ENCODE peak calls at places on chromosomes 12 and 14, in six cellular contexts. X is MM.1S; J is H9; G is CD4-positive, alpha-beta memory T cell; Z is HL-60; M is mammary epithelial cell. H is an unnamed sample.

GRCh38 chr12:57181072-57181471 is 33.7 kb upstream of the LRP1-AS start:
- DNase-seq in X (no peak), J (no peak), G (peak), Z (no peak), M (no peak), H (no peak)

GRCh38 chr14:68374682-68375081 is 418.2 kb downstream of the ZFP36L1 start:
- DNase-seq in X (no peak), J (no peak), G (no peak), Z (no peak), M (no peak), H (no peak)

GRCh38 chr14:27040552-27040951 is 442.7 kb upstream of the NOVA1 start:
- DNase-seq in X (no peak), J (no peak), G (no peak), Z (no peak), M (no peak), H (no peak)

GRCh38 chr12:47590771-47591368 is 115.0 kb downstream of the RPAP3 start:
- DNase-seq in X (no peak), J (no peak), G (no peak), Z (no peak), M (no peak), H (no peak)

GRCh38 chr12:129571901-129572494 is 331.8 kb downstream of the TMEM132D start:
- DNase-seq in X (no peak), J (no peak), G (no peak), Z (no peak), M (no peak), H (no peak)

GRCh38 chr12:120468846-120469449 is 600 bp downstream of the SRSF9 start:
- DNase-seq in X (no peak), J (no peak), G (no peak), Z (peak), M (no peak), H (no peak)

GRCh38 chr12:48197549-48197966 is 5.5 kb downstream of the OR10AD1 start:
- DNase-seq in X (peak), J (no peak), G (peak), Z (peak), M (peak), H (no peak)

GRCh38 chr12:45292486-45293195 is 76.7 kb downstream of the ANO6 start:
- DNase-seq in X (no peak), J (no peak), G (no peak), Z (no peak), M (no peak), H (no peak)

GRCh38 chr12:132476038-132476414 is 13.9 kb upstream of the FBRSL1 start:
- DNase-seq in X (no peak), J (no peak), G (no peak), Z (no peak), M (no peak), H (no peak)

GRCh38 chr12:53623986-53624385 is 2.2 kb downstream of the ATF7 start:
- DNase-seq in X (no peak), J (no peak), G (no peak), Z (no peak), M (no peak), H (no peak)

GRCh38 chr12:53622724-53623123 is 3.5 kb downstream of the ATF7 start:
- DNase-seq in X (no peak), J (no peak), G (no peak), Z (no peak), M (no peak), H (no peak)

GRCh38 chr12:53624956-53625355 is 1.2 kb downstream of the ATF7 start:
- DNase-seq in X (no peak), J (no peak), G (no peak), Z (no peak), M (no peak), H (no peak)

GRCh38 chr12:53624453-53624852 is 1.7 kb downstream of the ATF7 start:
- DNase-seq in X (no peak), J (no peak), G (no peak), Z (peak), M (no peak), H (no peak)

DNA sequence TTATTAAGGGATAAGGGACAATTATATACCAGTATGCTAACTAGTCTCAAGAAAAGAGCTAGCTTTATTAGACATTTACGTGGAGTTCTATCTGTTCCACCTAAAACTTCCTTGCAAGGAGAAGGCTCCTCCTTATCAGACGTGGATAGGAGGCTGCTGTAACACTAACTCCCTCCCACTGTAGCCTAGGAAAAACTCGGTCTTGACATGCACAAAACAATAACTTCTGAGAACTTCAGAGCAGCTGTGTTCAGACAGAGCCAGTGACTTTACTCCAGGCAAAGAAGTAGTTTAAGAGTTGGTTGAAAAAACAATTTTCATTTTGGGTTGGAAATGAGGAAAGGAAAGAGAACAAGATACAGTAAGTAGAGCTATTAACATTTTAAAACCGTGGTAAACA is 2.7 kb downstream of the ATF7 start:
- DNase-seq in X (no peak), J (no peak), G (no peak), Z (no peak), M (peak), H (no peak)
- H3K27ac ChIP-seq in X (no peak), J (no peak), G (no peak), Z (peak), M (peak), H (peak)

GRCh38 chr14:101878222-101879211 is 85.9 kb upstream of the DYNC1H1 start:
- DNase-seq in X (no peak), J (no peak), G (peak), Z (no peak), M (no peak), H (no peak)
- H3K27ac ChIP-seq in X (no peak), J (no peak), G (peak), Z (no peak), M (no peak), H (no peak)

GRCh38 chr12:109760930-109761630 is 47.5 kb downstream of the FAM222A start:
- DNase-seq in X (no peak), J (peak), G (no peak), Z (no peak), M (no peak), H (no peak)
- H3K27ac ChIP-seq in X (no peak), J (no peak), G (no peak), Z (no peak), M (no peak), H (no peak)

GRCh38 chr14:61774861-61775260 is 12.6 kb downstream of the SNAPC1 start:
- DNase-seq in X (no peak), J (no peak), G (no peak), Z (no peak), M (no peak), H (no peak)

DNA sequence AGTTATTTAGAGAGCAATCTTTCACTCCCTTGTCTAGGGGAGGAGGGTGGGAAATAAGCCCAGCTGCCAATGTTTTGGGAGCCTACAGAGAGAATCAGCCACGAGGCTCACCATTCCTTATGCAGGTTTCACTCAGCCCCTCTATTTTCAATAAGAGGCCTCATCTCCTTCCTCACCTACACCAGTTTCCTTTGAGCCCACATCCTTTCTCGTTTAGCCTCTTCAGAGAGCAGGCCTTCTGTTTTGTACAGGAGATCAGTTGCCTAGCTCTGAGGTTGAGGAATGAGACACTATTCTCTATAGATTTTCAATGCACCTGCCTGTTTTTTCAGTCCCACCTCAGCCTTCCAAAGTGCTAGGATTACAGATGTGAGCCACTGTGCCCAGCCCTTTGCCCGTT is 17.9 kb downstream of the SNAPC1 start:
- DNase-seq in X (peak), J (no peak), G (no peak), Z (no peak), M (no peak), H (no peak)
- H3K27ac ChIP-seq in X (peak), J (no peak), G (no peak), Z (no peak), M (no peak), H (no peak)

GRCh38 chr14:105483300-105484068 is 3.2 kb upstream of the CRIP1 start:
- DNase-seq in X (no peak), J (no peak), G (peak), Z (no peak), M (no peak), H (no peak)

GRCh38 chr14:105485720-105486332 is 860 bp upstream of the CRIP1 start:
- DNase-seq in X (no peak), J (peak), G (peak), Z (peak), M (no peak), H (no peak)

GRCh38 chr14:105486333-105486973 is at the start of gene CRIP1:
- DNase-seq in X (no peak), J (no peak), G (peak), Z (no peak), M (no peak), H (no peak)

GRCh38 chr14:105484069-105484996 is 2.4 kb upstream of the CRIP1 start:
- DNase-seq in X (no peak), J (no peak), G (peak), Z (no peak), M (no peak), H (no peak)

DNA sequence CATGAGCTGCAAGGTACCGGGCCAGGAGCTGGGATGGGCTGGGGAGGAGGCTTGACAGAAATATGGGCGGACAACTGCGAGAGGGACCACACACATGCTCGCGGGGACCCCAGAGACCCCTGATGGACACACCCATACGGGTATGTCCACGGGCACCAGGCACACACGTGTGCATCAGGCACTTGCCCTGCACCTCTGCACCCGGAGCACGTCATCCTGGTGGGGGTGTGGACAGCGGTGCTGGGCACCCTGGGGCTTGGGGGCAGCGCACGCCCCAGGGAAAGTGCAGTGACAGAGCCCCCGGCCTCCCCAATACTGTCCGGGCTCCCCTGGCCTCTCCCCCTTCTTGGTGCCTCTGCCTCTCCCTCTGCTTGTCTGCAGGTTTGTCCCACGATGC is 1.7 kb upstream of the CRIP1 start:
- DNase-seq in X (no peak), J (no peak), G (peak), Z (no peak), M (no peak), H (no peak)
- H3K27ac ChIP-seq in X (no peak), J (no peak), G (peak), Z (no peak), M (no peak), H (no peak)